ENCODE peak calls at places on chromosome 6, in four cellular contexts. Y is CD8-positive, alpha-beta memory T cell; E is heart right ventricle; L is neuronal stem cell. V is an unnamed sample.
A peak's percentile ranks its signal among the peaks of the same experiment; 100 is the strongest.

GRCh38 chr6:2739335-2739734 is 11.4 kb downstream of the MYLK4 start:
- DNase-seq in E (no peak), L (no peak), Y (no peak), V (no peak)

GRCh38 chr6:13229205-13230085 is 98.9 kb downstream of the TBC1D7 start:
- DNase-seq in E (no peak), Y (peak; percentile 57), L (no peak), V (no peak)

GRCh38 chr6:22327881-22328280 is 31.0 kb upstream of the PRL start:
- DNase-seq in E (no peak), L (no peak), Y (no peak), V (no peak)

GRCh38 chr6:166515072-166515810 is 71.2 kb downstream of the RAMACL start:
- DNase-seq in E (no peak), Y (no peak), L (no peak), V (peak; percentile 87)

GRCh38 chr6:39062014-39062740 is 13.6 kb downstream of the GLP1R start:
- DNase-seq in L (no peak), E (no peak), Y (no peak), V (no peak)

GRCh38 chr6:26543953-26544352 is 5.8 kb downstream of the HMGN4 start:
- DNase-seq in Y (no peak), E (no peak), L (no peak), V (no peak)

GRCh38 chr6:166996406-166996805 is 2.8 kb upstream of the CEP43 start:
- DNase-seq in L (no peak), E (no peak), Y (no peak), V (no peak)

GRCh38 chr6:81753709-81754678 is 1.5 kb upstream of the TENT5A start:
- DNase-seq in Y (peak; percentile 76), L (peak; percentile 57), E (peak; percentile 87), V (peak; percentile 59)

GRCh38 chr6:25320459-25320858 is 41.3 kb downstream of the CARMIL1 start:
- DNase-seq in Y (no peak), L (no peak), E (no peak), V (no peak)

GRCh38 chr6:99885051-99885450 is 109.0 kb downstream of the MCHR2 start:
- DNase-seq in E (no peak), Y (no peak), L (no peak), V (no peak)

GRCh38 chr6:31111712-31112111 is 663 bp downstream of the C6orf15 start:
- DNase-seq in L (no peak), E (no peak), Y (no peak), V (no peak)

GRCh38 chr6:129191275-129191674 is 308.3 kb downstream of the LAMA2 start:
- DNase-seq in Y (no peak), L (no peak), E (no peak), V (no peak)

GRCh38 chr6:2848851-2849250 is 7.2 kb upstream of the SERPINB1 start:
- DNase-seq in L (no peak), Y (peak; percentile 55), E (no peak), V (no peak)

GRCh38 chr6:166173292-166173951 is 5.8 kb upstream of the TBXT start:
- DNase-seq in L (no peak), E (no peak), Y (no peak), V (peak; percentile 11)

GRCh38 chr6:14917101-14917500 is 328.8 kb upstream of the JARID2 start:
- DNase-seq in Y (no peak), E (no peak), L (no peak), V (no peak)

GRCh38 chr6:85115876-85116275 is 334.0 kb upstream of the NT5E start:
- DNase-seq in Y (no peak), E (no peak), L (no peak), V (no peak)

GRCh38 chr6:85114583-85114939 is 335.3 kb upstream of the NT5E start:
- DNase-seq in L (no peak), Y (no peak), E (no peak), V (no peak)

GRCh38 chr6:85116475-85116874 is 333.4 kb upstream of the NT5E start:
- DNase-seq in L (no peak), E (no peak), Y (no peak), V (no peak)

GRCh38 chr6:85112540-85112939 is 337.3 kb upstream of the NT5E start:
- DNase-seq in Y (no peak), L (no peak), E (no peak), V (no peak)

DNA sequence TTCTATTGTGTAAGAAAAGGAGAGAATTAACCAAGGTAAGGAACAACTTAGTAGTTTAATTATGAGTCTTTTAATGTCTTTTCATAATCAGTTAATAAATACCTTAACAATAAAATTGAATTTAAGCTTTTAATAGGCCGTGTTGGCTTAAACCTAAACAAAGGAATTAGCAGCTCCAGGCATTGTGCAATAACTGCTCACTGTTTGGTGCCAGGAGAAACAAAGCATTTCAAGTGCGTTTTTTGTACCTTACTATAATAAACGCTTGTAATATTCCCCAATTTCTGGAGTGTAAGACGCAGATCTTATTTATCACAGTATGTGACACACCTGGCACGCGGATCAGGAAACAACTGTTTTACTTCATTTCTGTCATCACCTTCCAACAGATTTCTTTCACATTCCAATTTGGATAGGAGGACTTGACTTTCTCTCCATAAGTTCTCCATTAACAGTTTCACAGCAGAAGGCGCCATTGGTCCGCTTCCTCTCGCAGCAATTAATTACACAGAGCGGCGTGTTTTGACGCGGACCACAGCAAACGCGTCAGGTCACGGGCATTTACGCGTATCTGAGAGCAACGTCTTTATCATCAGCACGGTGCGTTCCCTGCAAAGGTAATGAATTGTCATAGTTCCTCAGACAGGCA is 335.8 kb upstream of the NT5E start:
- DNase-seq in Y (no peak), L (no peak), E (no peak), V (peak; percentile 43)
- H3K4me3 ChIP-seq in Y (no peak overlapping the region), L (no peak overlapping the region), E (peak overlapping the region; percentile 16), V (peak overlapping the region; percentile 39)

GRCh38 chr6:150981669-150982068 is 116.2 kb downstream of the MTHFD1L start:
- DNase-seq in E (no peak), Y (no peak), L (no peak), V (no peak)
- H3K36me3 ChIP-seq in E (no peaks in the 10 kb centered on the region), Y (no peaks in the 10 kb centered on the region), L (peaks cover 50% of the 10 kb centered on the region), V (peaks cover 46% of the 10 kb centered on the region)

GRCh38 chr6:138594042-138594636 is 94.8 kb upstream of the NHSL1 start:
- DNase-seq in E (no peak), Y (no peak), L (no peak), V (no peak)
- H3K4me3 ChIP-seq in E (no peak overlapping the region), Y (no peak overlapping the region), L (no peak overlapping the region), V (peak overlapping the region; percentile 4)

GRCh38 chr6:33278810-33279209 is 1.9 kb downstream of the B3GALT4 start:
- DNase-seq in Y (no peak), L (no peak), E (no peak), V (no peak)
- H3K36me3 ChIP-seq in Y (peaks cover 29% of the 10 kb centered on the region), L (peaks cover 77% of the 10 kb centered on the region), E (peaks cover 18% of the 10 kb centered on the region), V (peaks cover 95% of the 10 kb centered on the region)

GRCh38 chr6:34701199-34701598 is 4.6 kb upstream of the ILRUN start:
- DNase-seq in L (no peak), E (no peak), Y (no peak), V (no peak)

GRCh38 chr6:34709386-34709785 is 12.8 kb upstream of the ILRUN start:
- DNase-seq in Y (no peak), L (no peak), E (peak; percentile 81), V (peak; percentile 84)

GRCh38 chr6:34705241-34705640 is 8.7 kb upstream of the ILRUN start:
- DNase-seq in E (no peak), L (no peak), Y (no peak), V (no peak)
- H3K4me3 ChIP-seq in E (no peak overlapping the region), L (no peak overlapping the region), Y (no peak overlapping the region), V (no peak overlapping the region)

GRCh38 chr6:136274062-136274461 is 15.6 kb downstream of the BCLAF1 start:
- DNase-seq in E (no peak), Y (no peak), L (no peak), V (no peak)
- H3K36me3 ChIP-seq in E (peaks cover 62% of the 10 kb centered on the region), Y (peaks cover 61% of the 10 kb centered on the region), L (peaks cover 92% of the 10 kb centered on the region), V (peaks cover 89% of the 10 kb centered on the region)

GRCh38 chr6:70474751-70475150 is 61.4 kb downstream of the FAM135A start:
- DNase-seq in E (no peak), L (peak; percentile 83), Y (no peak), V (no peak)
- H3K4me3 ChIP-seq in E (no peak overlapping the region), L (no peak overlapping the region), Y (no peak overlapping the region), V (no peak overlapping the region)

GRCh38 chr6:42627044-42627443 is 63.2 kb downstream of the UBR2 start:
- DNase-seq in E (no peak), L (no peak), Y (no peak), V (no peak)
- H3K36me3 ChIP-seq in E (peaks cover 16% of the 10 kb centered on the region), L (peaks cover 38% of the 10 kb centered on the region), Y (peaks cover 5% of the 10 kb centered on the region), V (no peaks in the 10 kb centered on the region)

GRCh38 chr6:113565306-113565705 is 291.8 kb upstream of the MARCKS start:
- DNase-seq in Y (no peak), E (no peak), L (no peak), V (no peak)

GRCh38 chr6:113560376-113560775 is 296.8 kb upstream of the MARCKS start:
- DNase-seq in L (no peak), E (no peak), Y (no peak), V (no peak)

GRCh38 chr6:113562248-113562647 is 294.9 kb upstream of the MARCKS start:
- DNase-seq in E (no peak), Y (no peak), L (no peak), V (no peak)

GRCh38 chr6:113560908-113561307 is 296.2 kb upstream of the MARCKS start:
- DNase-seq in E (no peak), Y (no peak), L (no peak), V (no peak)

GRCh38 chr6:113564401-113565161 is 292.6 kb upstream of the MARCKS start:
- DNase-seq in E (peak; percentile 80), Y (no peak), L (peak; percentile 50), V (peak; percentile 81)
- H3K4me3 ChIP-seq in E (peak overlapping the region; percentile 48), Y (no peak overlapping the region), L (peak overlapping the region; percentile 33), V (no peak overlapping the region)

GRCh38 chr6:36539814-36540568 is 7.3 kb downstream of the STK38 start:
- DNase-seq in L (no peak), E (no peak), Y (peak; percentile 60), V (no peak)
- H3K36me3 ChIP-seq in L (peaks cover 85% of the 10 kb centered on the region), E (peaks cover 19% of the 10 kb centered on the region), Y (peaks cover 38% of the 10 kb centered on the region), V (peaks cover 34% of the 10 kb centered on the region)